ENCODE peak calls at places on chromosomes 5 and 9, in six cellular contexts. One of them, this sample, is unnamed.

GRCh38 chr9:98383758-98384157 is 128.3 kb upstream of the TBC1D2 start:
- DNase-seq in PC-9: no peak
- DNase-seq in fibroblast of lung: peak; percentile 27
- DNase-seq in IMR-90: peak; percentile 46
- DNase-seq in DND-41: no peak
- DNase-seq in endothelial cell of umbilical vein: no peak
- DNase-seq in this sample: no peak

GRCh38 chr9:129761293-129761900 is 8.6 kb upstream of the PTGES start:
- DNase-seq in PC-9: no peak
- DNase-seq in endothelial cell of umbilical vein: no peak
- DNase-seq in fibroblast of lung: peak; percentile 94
- DNase-seq in IMR-90: peak; percentile 92
- DNase-seq in DND-41: no peak
- DNase-seq in this sample: peak; percentile 81

GRCh38 chr5:121795511-121795910 is 56.2 kb upstream of the FTMT start:
- DNase-seq in PC-9: no peak
- DNase-seq in DND-41: no peak
- DNase-seq in fibroblast of lung: no peak
- DNase-seq in endothelial cell of umbilical vein: no peak
- DNase-seq in IMR-90: no peak
- DNase-seq in this sample: no peak

GRCh38 chr9:127244609-127245601 is 19.7 kb upstream of the GARNL3 start:
- DNase-seq in fibroblast of lung: peak; percentile 93
- DNase-seq in PC-9: peak; percentile 96
- DNase-seq in DND-41: no peak
- DNase-seq in endothelial cell of umbilical vein: peak; percentile 94
- DNase-seq in IMR-90: peak; percentile 92
- DNase-seq in this sample: peak; percentile 97

GRCh38 chr9:127972316-127972871 is 8.4 kb downstream of the EEIG1 start:
- DNase-seq in endothelial cell of umbilical vein: no peak
- DNase-seq in IMR-90: no peak
- DNase-seq in DND-41: no peak
- DNase-seq in fibroblast of lung: no peak
- DNase-seq in PC-9: no peak
- DNase-seq in this sample: peak; percentile 72

GRCh38 chr5:53261245-53261644 is 151.7 kb upstream of the MOCS2 start:
- DNase-seq in IMR-90: peak; percentile 34
- DNase-seq in DND-41: no peak
- DNase-seq in fibroblast of lung: peak; percentile 18
- DNase-seq in PC-9: no peak
- DNase-seq in endothelial cell of umbilical vein: no peak
- DNase-seq in this sample: no peak

GRCh38 chr9:35110327-35110758 is 5.3 kb downstream of the ATOSB start:
- DNase-seq in endothelial cell of umbilical vein: peak; percentile 62
- DNase-seq in fibroblast of lung: peak; percentile 44
- DNase-seq in DND-41: no peak
- DNase-seq in IMR-90: peak; percentile 43
- DNase-seq in PC-9: no peak
- DNase-seq in this sample: peak; percentile 96

GRCh38 chr5:148297695-148298094 is 14.5 kb upstream of the SPINK7 start:
- DNase-seq in PC-9: no peak
- DNase-seq in IMR-90: no peak
- DNase-seq in DND-41: no peak
- DNase-seq in endothelial cell of umbilical vein: no peak
- DNase-seq in fibroblast of lung: no peak
- DNase-seq in this sample: no peak

GRCh38 chr5:2874099-2874498 is 122.6 kb upstream of the IRX2 start:
- DNase-seq in IMR-90: no peak
- DNase-seq in PC-9: no peak
- DNase-seq in endothelial cell of umbilical vein: no peak
- DNase-seq in DND-41: no peak
- DNase-seq in fibroblast of lung: no peak
- DNase-seq in this sample: no peak

GRCh38 chr5:126056851-126057622 is 366.2 kb upstream of the GRAMD2B start:
- DNase-seq in endothelial cell of umbilical vein: no peak
- DNase-seq in DND-41: no peak
- DNase-seq in fibroblast of lung: no peak
- DNase-seq in PC-9: no peak
- DNase-seq in IMR-90: no peak
- DNase-seq in this sample: no peak

GRCh38 chr5:124883686-124884085 is 137.2 kb upstream of the ZNF608 start:
- DNase-seq in endothelial cell of umbilical vein: no peak
- DNase-seq in PC-9: no peak
- DNase-seq in fibroblast of lung: no peak
- DNase-seq in DND-41: no peak
- DNase-seq in IMR-90: no peak
- DNase-seq in this sample: no peak

GRCh38 chr5:180599981-180600553 is 8.8 kb upstream of the SCGB3A1 start:
- DNase-seq in fibroblast of lung: no peak
- DNase-seq in IMR-90: no peak
- DNase-seq in endothelial cell of umbilical vein: no peak
- DNase-seq in PC-9: no peak
- DNase-seq in DND-41: no peak
- DNase-seq in this sample: peak; percentile 85

GRCh38 chr5:122175852-122176251 is 46.5 kb downstream of the ZNF474 start:
- DNase-seq in endothelial cell of umbilical vein: no peak
- DNase-seq in IMR-90: peak; percentile 33
- DNase-seq in DND-41: no peak
- DNase-seq in PC-9: no peak
- DNase-seq in fibroblast of lung: no peak
- DNase-seq in this sample: no peak

GRCh38 chr9:36728651-36729520 is 156.2 kb downstream of the MELK start:
- DNase-seq in endothelial cell of umbilical vein: peak; percentile 85
- DNase-seq in IMR-90: peak; percentile 78
- DNase-seq in DND-41: peak; percentile 66
- DNase-seq in PC-9: peak; percentile 66
- DNase-seq in fibroblast of lung: peak; percentile 72
- DNase-seq in this sample: peak; percentile 90

GRCh38 chr9:928363-929042 is 48.0 kb upstream of the DMRT3 start:
- DNase-seq in endothelial cell of umbilical vein: peak; percentile 4
- DNase-seq in IMR-90: no peak
- DNase-seq in DND-41: peak; percentile 10
- DNase-seq in fibroblast of lung: no peak
- DNase-seq in PC-9: no peak
- DNase-seq in this sample: peak; percentile 75

GRCh38 chr9:929719-930118 is 46.7 kb upstream of the DMRT3 start:
- DNase-seq in endothelial cell of umbilical vein: no peak
- DNase-seq in PC-9: no peak
- DNase-seq in fibroblast of lung: no peak
- DNase-seq in DND-41: no peak
- DNase-seq in IMR-90: no peak
- DNase-seq in this sample: no peak

GRCh38 chr9:922731-923130 is 53.7 kb upstream of the DMRT3 start:
- DNase-seq in PC-9: no peak
- DNase-seq in endothelial cell of umbilical vein: no peak
- DNase-seq in DND-41: no peak
- DNase-seq in IMR-90: no peak
- DNase-seq in fibroblast of lung: no peak
- DNase-seq in this sample: no peak

GRCh38 chr9:926976-927375 is 49.5 kb upstream of the DMRT3 start:
- DNase-seq in endothelial cell of umbilical vein: no peak
- DNase-seq in PC-9: no peak
- DNase-seq in DND-41: no peak
- DNase-seq in fibroblast of lung: no peak
- DNase-seq in IMR-90: no peak
- DNase-seq in this sample: no peak
- H3K27me3 ChIP-seq in endothelial cell of umbilical vein: no peaks in the 10 kb centered on the region
- H3K27me3 ChIP-seq in PC-9: peaks cover 38% of the 10 kb centered on the region
- H3K27me3 ChIP-seq in DND-41: peaks cover 3% of the 10 kb centered on the region
- H3K27me3 ChIP-seq in fibroblast of lung: no peaks in the 10 kb centered on the region
- H3K27me3 ChIP-seq in IMR-90: peaks cover 2% of the 10 kb centered on the region
- H3K27me3 ChIP-seq in this sample: no peaks in the 10 kb centered on the region

GRCh38 chr9:92723801-92724323 is 40.8 kb downstream of the BICD2 start:
- DNase-seq in DND-41: no peak
- DNase-seq in fibroblast of lung: no peak
- DNase-seq in IMR-90: no peak
- DNase-seq in PC-9: no peak
- DNase-seq in endothelial cell of umbilical vein: no peak
- DNase-seq in this sample: peak; percentile 65
- H3K4me2 ChIP-seq in DND-41: no peak overlapping the region
- H3K4me2 ChIP-seq in fibroblast of lung: no peak overlapping the region
- H3K4me2 ChIP-seq in IMR-90: no peak overlapping the region
- H3K4me2 ChIP-seq in PC-9: no peak overlapping the region
- H3K4me2 ChIP-seq in endothelial cell of umbilical vein: no peak overlapping the region
- H3K4me2 ChIP-seq in this sample: no peak overlapping the region

GRCh38 chr5:133801431-133801830 is 167.0 kb downstream of the C5orf15 start:
- DNase-seq in endothelial cell of umbilical vein: no peak
- DNase-seq in PC-9: no peak
- DNase-seq in IMR-90: no peak
- DNase-seq in DND-41: no peak
- DNase-seq in fibroblast of lung: no peak
- DNase-seq in this sample: no peak
- TF ChIP-seq CTCF in endothelial cell of umbilical vein: no peak
- TF ChIP-seq CTCF in PC-9: no peak
- TF ChIP-seq CTCF in IMR-90: no peak
- TF ChIP-seq CTCF in DND-41: no peak
- TF ChIP-seq CTCF in fibroblast of lung: no peak
- TF ChIP-seq CTCF in this sample: no peak

GRCh38 chr9:122131401-122131921 is 28.1 kb downstream of the NDUFA8 start:
- DNase-seq in fibroblast of lung: no peak
- DNase-seq in PC-9: no peak
- DNase-seq in IMR-90: no peak
- DNase-seq in endothelial cell of umbilical vein: no peak
- DNase-seq in DND-41: no peak
- DNase-seq in this sample: peak; percentile 62

GRCh38 chr9:122134822-122135528 is 24.6 kb downstream of the NDUFA8 start:
- DNase-seq in endothelial cell of umbilical vein: no peak
- DNase-seq in IMR-90: peak; percentile 23
- DNase-seq in fibroblast of lung: peak; percentile 35
- DNase-seq in DND-41: no peak
- DNase-seq in PC-9: no peak
- DNase-seq in this sample: peak; percentile 89

GRCh38 chr9:122133984-122134535 is 25.5 kb downstream of the NDUFA8 start:
- DNase-seq in endothelial cell of umbilical vein: peak; percentile 20
- DNase-seq in fibroblast of lung: no peak
- DNase-seq in DND-41: no peak
- DNase-seq in PC-9: no peak
- DNase-seq in IMR-90: no peak
- DNase-seq in this sample: no peak

GRCh38 chr9:122132539-122132938 is 27.0 kb downstream of the NDUFA8 start:
- DNase-seq in IMR-90: no peak
- DNase-seq in PC-9: no peak
- DNase-seq in DND-41: no peak
- DNase-seq in endothelial cell of umbilical vein: no peak
- DNase-seq in fibroblast of lung: no peak
- DNase-seq in this sample: peak; percentile 52

GRCh38 chr9:122133263-122133983 is 26.2 kb downstream of the NDUFA8 start:
- DNase-seq in DND-41: no peak
- DNase-seq in fibroblast of lung: no peak
- DNase-seq in PC-9: no peak
- DNase-seq in IMR-90: no peak
- DNase-seq in endothelial cell of umbilical vein: peak; percentile 55
- DNase-seq in this sample: peak; percentile 60
- H3K27me3 ChIP-seq in DND-41: no peaks in the 10 kb centered on the region
- H3K27me3 ChIP-seq in fibroblast of lung: peaks cover 5% of the 10 kb centered on the region
- H3K27me3 ChIP-seq in PC-9: no peaks in the 10 kb centered on the region
- H3K27me3 ChIP-seq in IMR-90: peaks cover 4% of the 10 kb centered on the region
- H3K27me3 ChIP-seq in endothelial cell of umbilical vein: no peaks in the 10 kb centered on the region
- H3K27me3 ChIP-seq in this sample: peaks cover 11% of the 10 kb centered on the region

GRCh38 chr5:176743136-176743827 is 67.1 kb upstream of the UNC5A start:
- DNase-seq in endothelial cell of umbilical vein: no peak
- DNase-seq in DND-41: no peak
- DNase-seq in fibroblast of lung: no peak
- DNase-seq in PC-9: no peak
- DNase-seq in IMR-90: no peak
- DNase-seq in this sample: peak; percentile 59
- H3K4me2 ChIP-seq in endothelial cell of umbilical vein: no peak overlapping the region
- H3K4me2 ChIP-seq in DND-41: no peak overlapping the region
- H3K4me2 ChIP-seq in fibroblast of lung: no peak overlapping the region
- H3K4me2 ChIP-seq in PC-9: no peak overlapping the region
- H3K4me2 ChIP-seq in IMR-90: no peak overlapping the region
- H3K4me2 ChIP-seq in this sample: no peak overlapping the region

GRCh38 chr5:171629221-171630005 is 156.2 kb upstream of the SMIM23 start:
- DNase-seq in IMR-90: peak; percentile 7
- DNase-seq in PC-9: no peak
- DNase-seq in endothelial cell of umbilical vein: no peak
- DNase-seq in fibroblast of lung: peak; percentile 29
- DNase-seq in DND-41: no peak
- DNase-seq in this sample: no peak
- TF ChIP-seq CTCF in IMR-90: no peak
- TF ChIP-seq CTCF in PC-9: no peak
- TF ChIP-seq CTCF in endothelial cell of umbilical vein: peak; percentile 7
- TF ChIP-seq CTCF in fibroblast of lung: no peak
- TF ChIP-seq CTCF in DND-41: no peak
- TF ChIP-seq CTCF in this sample: no peak

This sample was measured in osteoblast.